ENCODE peak calls at places on chromosomes 4 and X, in six cellular contexts. W is body of pancreas, O is epithelial cell of esophagus, L is kidney, V is sigmoid colon, A is foreskin fibroblast. P is an unnamed sample.
A peak's percentile ranks its signal among the peaks of the same experiment; 100 is the strongest.

GRCh38 chrX:109373468-109373867 is 108.4 kb downstream of the GUCY2F start:
- DNase-seq in O (no peak), A (no peak), L (no peak), W (no peak), V (no peak), P (no peak)

GRCh38 chrX:27619975-27620374 is 29.8 kb downstream of the DCAF8L2 start:
- DNase-seq in O (peak; percentile 34), L (no peak), W (no peak), A (no peak), V (no peak), P (no peak)

GRCh38 chr4:154424810-154425484 is 66.7 kb downstream of the DCHS2 start:
- DNase-seq in O (no peak), L (no peak), A (no peak), V (no peak), W (no peak), P (no peak)

GRCh38 chr4:81631958-81632439 is 160.3 kb upstream of the RASGEF1B start:
- DNase-seq in W (no peak), V (no peak), O (peak; percentile 100), L (no peak), A (peak; percentile 86), P (no peak)

GRCh38 chr4:20490734-20491133 is 209.5 kb upstream of the PACRGL start:
- DNase-seq in O (no peak), V (no peak), W (no peak), A (no peak), L (no peak), P (peak; percentile 38)

GRCh38 chr4:146398896-146399443 is 122.8 kb downstream of the SLC10A7 start:
- DNase-seq in L (no peak), O (no peak), A (no peak), W (no peak), V (no peak), P (no peak)

GRCh38 chr4:169159614-169160013 is 111.1 kb downstream of the SH3RF1 start:
- DNase-seq in O (peak; percentile 27), L (no peak), V (no peak), W (no peak), A (peak; percentile 45), P (no peak)

GRCh38 chr4:84722720-84723119 is 139.8 kb downstream of the CDS1 start:
- DNase-seq in V (no peak), L (no peak), W (no peak), O (no peak), A (no peak), P (no peak)

GRCh38 chr4:3708103-3708510 is 58.1 kb upstream of the ADRA2C start:
- DNase-seq in L (peak; percentile 95), W (peak; percentile 13), V (no peak), O (no peak), A (peak; percentile 4), P (peak; percentile 73)

GRCh38 chrX:130669233-130669632 is 233.8 kb downstream of the ENOX2 start:
- DNase-seq in L (no peak), V (no peak), W (no peak), O (no peak), A (peak; percentile 34), P (no peak)

GRCh38 chr4:45662996-45663395 is 460.9 kb downstream of the GABRG1 start:
- DNase-seq in O (peak; percentile 37), L (no peak), W (peak; percentile 42), A (no peak), V (no peak), P (no peak)

GRCh38 chr4:8188085-8188484 is 11.0 kb upstream of the SH3TC1 start:
- DNase-seq in A (no peak), V (no peak), W (no peak), O (peak; percentile 56), L (peak; percentile 58), P (no peak)

GRCh38 chrX:119505945-119506344 is 37.7 kb downstream of the SLC25A5 start:
- DNase-seq in L (no peak), O (no peak), W (no peak), V (peak; percentile 5), A (no peak), P (no peak)

GRCh38 chr4:145487626-145488025 is 6.0 kb downstream of the SMAD1 start:
- DNase-seq in L (no peak), W (no peak), V (no peak), O (no peak), A (no peak), P (no peak)

GRCh38 chr4:185591679-185592141 is 56.4 kb upstream of the PDLIM3 start:
- DNase-seq in V (no peak), L (no peak), W (no peak), O (peak; percentile 73), A (no peak), P (no peak)

GRCh38 chr4:148955926-148956325 is 513.7 kb upstream of the NR3C2 start:
- DNase-seq in V (no peak), W (no peak), A (no peak), L (no peak), O (peak; percentile 11), P (no peak)

GRCh38 chr4:153207561-153207960 is 3.3 kb downstream of the TRIM2 start:
- DNase-seq in V (no peak), L (no peak), W (peak; percentile 66), A (peak; percentile 17), O (no peak), P (peak; percentile 49)

GRCh38 chr4:177964061-177964460 is 521.8 kb upstream of the AGA start:
- DNase-seq in A (peak; percentile 8), O (peak; percentile 27), W (no peak), V (no peak), L (no peak), P (no peak)

GRCh38 chrX:45850197-45850774 is 649.6 kb upstream of the DIPK2B start:
- DNase-seq in L (no peak), A (no peak), W (peak; percentile 12), O (peak; percentile 41), V (no peak), P (no peak)

GRCh38 chrX:133414399-133415275 is 652 bp downstream of the GPC4 start:
- DNase-seq in O (peak; percentile 28), W (peak; percentile 41), V (peak; percentile 67), L (peak; percentile 61), A (no peak), P (no peak)

GRCh38 chrX:54807524-54808108 is at the start of gene MAGED2:
- DNase-seq in L (no peak), O (no peak), W (no peak), A (no peak), V (no peak), P (peak; percentile 30)

GRCh38 chr4:40699648-40700047 is 50.1 kb upstream of the NSUN7 start:
- DNase-seq in L (no peak), A (no peak), V (no peak), O (peak; percentile 20), W (no peak), P (no peak)

GRCh38 chr4:108311313-108311712 is 142.6 kb upstream of the LEF1 start:
- DNase-seq in V (no peak), L (no peak), A (no peak), O (no peak), W (no peak), P (no peak)

GRCh38 chr4:16027114-16027513 is 56.7 kb downstream of the PROM1 start:
- DNase-seq in O (peak; percentile 48), V (no peak), L (no peak), W (no peak), A (no peak), P (no peak)

DNA sequence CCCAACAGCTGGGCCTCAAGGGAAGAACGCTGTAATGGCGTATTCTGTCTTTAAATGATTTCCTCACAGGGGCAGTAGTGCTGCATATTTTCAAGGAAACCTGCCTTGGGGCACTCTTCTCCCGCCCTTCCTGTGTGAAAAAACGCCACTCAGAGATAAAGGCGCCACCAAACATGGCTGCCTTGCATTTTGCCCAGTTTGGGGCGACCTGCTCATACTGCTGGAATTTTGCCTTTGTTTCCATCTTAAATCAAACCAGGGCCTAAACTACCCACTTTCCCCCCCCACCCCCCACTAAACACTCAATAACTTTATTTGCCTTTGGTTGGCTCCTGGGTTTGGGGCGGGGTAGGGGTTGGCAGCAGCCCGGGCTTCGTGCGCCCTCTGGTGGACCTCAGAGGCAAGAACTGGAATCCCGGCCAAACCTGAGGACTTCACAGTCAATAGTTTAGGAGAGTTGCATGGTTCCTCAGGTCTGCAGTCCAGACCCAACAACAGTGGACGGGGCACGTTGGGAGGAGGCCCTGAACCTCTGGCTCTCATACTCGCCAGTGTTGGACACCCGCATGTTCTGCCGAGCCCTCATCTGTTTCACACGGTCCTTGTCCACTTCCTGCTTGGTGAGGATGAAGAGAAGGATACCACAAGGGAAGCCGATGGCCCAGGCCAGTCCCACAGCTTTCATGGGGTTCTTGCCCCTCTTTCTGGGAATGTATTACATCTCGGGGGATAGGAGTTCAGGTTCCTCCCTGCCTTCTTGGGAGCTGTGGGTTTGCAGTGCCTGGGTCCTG is 220.1 kb upstream of the STK26 start:
- DNase-seq in W (peak; percentile 90), O (no peak), A (no peak), L (peak; percentile 85), V (peak; percentile 88), P (peak; percentile 21)
- H3K4me3 ChIP-seq in W (no peak overlapping the region), O (no peak overlapping the region), A (no peak overlapping the region), L (no peak overlapping the region), V (no peak overlapping the region), P (no peak overlapping the region)

GRCh38 chr4:156158747-156159146 is 205.1 kb upstream of the CTSO start:
- DNase-seq in A (no peak), L (no peak), O (no peak), W (no peak), V (no peak), P (no peak)

GRCh38 chr4:156154978-156155377 is 201.3 kb upstream of the CTSO start:
- DNase-seq in L (no peak), A (no peak), O (no peak), W (no peak), V (no peak), P (no peak)
- TF ChIP-seq CTCF in L (no peak), A (peak; percentile 16), O (peak; percentile 29), W (no peak), V (no peak), P (no peak)

GRCh38 chrX:13692771-13693231 is 3.9 kb downstream of the RAB9A start:
- DNase-seq in A (no peak), L (no peak), V (no peak), W (no peak), O (no peak), P (no peak)
- H3K4me3 ChIP-seq in A (no peak overlapping the region), L (no peak overlapping the region), V (no peak overlapping the region), W (no peak overlapping the region), O (peak overlapping the region; percentile 1), P (no peak overlapping the region)

GRCh38 chrX:53437211-53437610 is 3.0 kb upstream of the HSD17B10 start:
- DNase-seq in W (no peak), L (no peak), V (no peak), A (no peak), O (no peak), P (no peak)

GRCh38 chrX:53438174-53438831 is 4.1 kb upstream of the HSD17B10 start:
- DNase-seq in W (no peak), O (no peak), A (no peak), L (no peak), V (no peak), P (no peak)

GRCh38 chrX:53433651-53434639 is at the start of gene HSD17B10:
- DNase-seq in W (peak; percentile 93), V (peak; percentile 95), L (peak; percentile 97), O (peak; percentile 85), A (peak; percentile 72), P (peak; percentile 92)

GRCh38 chrX:53438832-53439230 is 4.7 kb upstream of the HSD17B10 start:
- DNase-seq in V (no peak), L (no peak), O (no peak), W (no peak), A (no peak), P (no peak)

DNA sequence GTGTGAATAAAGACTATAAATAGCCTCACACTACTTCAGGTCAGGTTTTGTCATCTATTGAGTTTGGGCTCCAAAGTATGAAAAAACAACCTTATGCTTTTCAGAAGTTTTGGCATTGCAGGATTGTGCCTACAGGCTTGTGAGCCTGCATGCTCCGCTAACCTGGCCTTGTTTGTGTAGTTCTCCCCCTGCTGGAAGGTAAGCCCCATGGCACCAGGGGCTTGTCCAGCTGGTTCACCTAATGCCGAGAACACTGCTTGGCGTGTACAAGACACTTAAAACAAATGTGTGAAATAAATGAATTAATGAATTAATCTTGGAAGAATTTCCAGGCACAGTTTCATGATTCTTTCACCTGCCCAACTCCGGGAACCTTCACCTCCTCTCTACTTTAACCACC is 1.8 kb upstream of the HSD17B10 start:
- DNase-seq in A (peak; percentile 41), L (peak; percentile 75), O (peak; percentile 76), V (peak; percentile 74), W (peak; percentile 72), P (peak; percentile 68)
- TF ChIP-seq CTCF in A (peak; percentile 73), L (peak; percentile 67), O (peak; percentile 87), V (peak; percentile 44), W (peak; percentile 71), P (peak; percentile 83)

P was measured in BE2C.